ENCODE peak calls at places on chromosomes 5 and 9, in seven cellular contexts. Q is cardiac fibroblast; Z is fibroblast of mammary gland; X is MG63; D is naive thymus-derived CD4-positive, alpha-beta T cell; J is GM23248; H is Caco-2. T is an unnamed sample.

GRCh38 chr9:93094294-93095204 is 1.5 kb upstream of the CARD19 start:
- DNase-seq in Q (no peak), Z (no peak), X (no peak), D (no peak), J (no peak), H (no peak), T (peak)

GRCh38 chr5:120366047-120366446 is 98.1 kb upstream of the PRR16 start:
- DNase-seq in Q (peak), Z (peak), X (no peak), D (no peak), J (peak), H (no peak), T (no peak)

GRCh38 chr5:25458628-25459027 is 813.9 kb upstream of the CDH10 start:
- DNase-seq in Q (no peak), Z (no peak), X (no peak), D (no peak), J (no peak), H (no peak), T (no peak)

GRCh38 chr5:162299793-162300192 is 232.2 kb downstream of the GABRG2 start:
- DNase-seq in Q (no peak), Z (no peak), X (no peak), D (no peak), J (no peak), H (no peak), T (no peak)

GRCh38 chr5:78626009-78626571 is 22.5 kb downstream of the LHFPL2 start:
- DNase-seq in Q (no peak), Z (peak), X (no peak), D (no peak), J (no peak), H (no peak), T (no peak)

GRCh38 chr5:1185652-1186350 is 15.6 kb upstream of the SLC6A19 start:
- DNase-seq in Q (no peak), Z (no peak), X (peak), D (no peak), J (no peak), H (peak), T (no peak)

GRCh38 chr5:178236685-178237084 is 4.1 kb upstream of the PHYKPL start:
- DNase-seq in Q (no peak), Z (no peak), X (no peak), D (no peak), J (no peak), H (no peak), T (no peak)

GRCh38 chr5:88665750-88666215 is 217.2 kb downstream of the MEF2C start:
- DNase-seq in Q (no peak), Z (no peak), X (peak), D (no peak), J (no peak), H (no peak), T (no peak)

GRCh38 chr9:127300886-127301447 is 36.4 kb downstream of the GARNL3 start:
- DNase-seq in Q (no peak), Z (no peak), X (no peak), D (no peak), J (no peak), H (no peak), T (no peak)

GRCh38 chr5:112390327-112390726 is 28.8 kb downstream of the EPB41L4A start:
- DNase-seq in Q (no peak), Z (no peak), X (no peak), D (no peak), J (no peak), H (peak), T (no peak)

GRCh38 chr9:122346478-122347347 is 24.1 kb upstream of the PTGS1 start:
- DNase-seq in Q (no peak), Z (no peak), X (peak), D (no peak), J (peak), H (peak), T (no peak)

GRCh38 chr5:107389130-107389553 is 281.6 kb downstream of the EFNA5 start:
- DNase-seq in Q (peak), Z (peak), X (no peak), D (no peak), J (peak), H (no peak), T (peak)

GRCh38 chr5:140131967-140132409 is 6.3 kb downstream of the IGIP start:
- DNase-seq in Q (peak), Z (peak), X (peak), D (no peak), J (peak), H (no peak), T (no peak)

GRCh38 chr5:17308326-17309065 is 91.1 kb downstream of the BASP1 start:
- DNase-seq in Q (peak), Z (peak), X (peak), D (no peak), J (peak), H (no peak), T (no peak)

GRCh38 chr5:175575301-175575700 is 82.6 kb upstream of the HRH2 start:
- DNase-seq in Q (no peak), Z (no peak), X (no peak), D (no peak), J (no peak), H (no peak), T (no peak)

GRCh38 chr5:74075496-74075895 is 449.5 kb downstream of the ARHGEF28 start:
- DNase-seq in Q (no peak), Z (no peak), X (no peak), D (no peak), J (no peak), H (no peak), T (peak)

GRCh38 chr9:38008168-38009034 is 60.6 kb downstream of the SHB start:
- DNase-seq in Q (peak), Z (peak), X (peak), D (no peak), J (peak), H (peak), T (peak)

GRCh38 chr5:126178521-126178920 is 244.7 kb upstream of the GRAMD2B start:
- DNase-seq in Q (peak), Z (peak), X (peak), D (no peak), J (peak), H (no peak), T (no peak)

GRCh38 chr9:81666123-81666522 is 23.2 kb downstream of the TLE1 start:
- DNase-seq in Q (no peak), Z (no peak), X (no peak), D (no peak), J (no peak), H (no peak), T (no peak)

GRCh38 chr5:135313946-135314345 is 85.1 kb downstream of the MACROH2A1 start:
- DNase-seq in Q (no peak), Z (no peak), X (no peak), D (no peak), J (no peak), H (no peak), T (no peak)

GRCh38 chr9:22147818-22148573 is 138.9 kb upstream of the CDKN2B start:
- DNase-seq in Q (peak), Z (peak), X (no peak), D (no peak), J (peak), H (no peak), T (no peak)

GRCh38 chr5:52789867-52790266 is 2.2 kb downstream of the ITGA1 start:
- DNase-seq in Q (no peak), Z (no peak), X (no peak), D (no peak), J (no peak), H (no peak), T (no peak)

GRCh38 chr5:160367261-160367660 is 3.2 kb downstream of the C1QTNF2 start:
- DNase-seq in Q (no peak), Z (no peak), X (no peak), D (no peak), J (no peak), H (no peak), T (no peak)

GRCh38 chr9:135023389-135023788 is 64.1 kb upstream of the OLFM1 start:
- DNase-seq in Q (no peak), Z (no peak), X (peak), D (no peak), J (peak), H (no peak), T (no peak)

GRCh38 chr9:135677641-135678168 is 14.6 kb downstream of the LCN9 start:
- DNase-seq in Q (no peak), Z (no peak), X (no peak), D (no peak), J (no peak), H (no peak), T (no peak)

GRCh38 chr9:80561526-80561925 is 989.8 kb downstream of the TLE4 start:
- DNase-seq in Q (peak), Z (no peak), X (peak), D (no peak), J (no peak), H (no peak), T (no peak)

GRCh38 chr5:72556351-72557146 is 49.3 kb upstream of the ZNF366 start:
- DNase-seq in Q (peak), Z (peak), X (peak), D (no peak), J (peak), H (peak), T (peak)

GRCh38 chr9:125541840-125542243 is 165.2 kb downstream of the MAPKAP1 start:
- DNase-seq in Q (no peak), Z (no peak), X (no peak), D (no peak), J (no peak), H (no peak), T (no peak)

GRCh38 chr5:10762776-10763500 is 1.9 kb upstream of the DAP start:
- DNase-seq in Q (no peak), Z (no peak), X (no peak), D (no peak), J (no peak), H (no peak), T (no peak)

GRCh38 chr5:38831909-38832308 is 13.9 kb upstream of the OSMR start:
- DNase-seq in Q (peak), Z (peak), X (no peak), D (no peak), J (peak), H (peak), T (no peak)

GRCh38 chr5:38465045-38465444 is 91.4 kb downstream of the LIFR start:
- DNase-seq in Q (peak), Z (peak), X (no peak), D (no peak), J (peak), H (no peak), T (no peak)

GRCh38 chr5:56683281-56683680 is 132.1 kb upstream of the MAP3K1 start:
- DNase-seq in Q (no peak), Z (no peak), X (no peak), D (no peak), J (no peak), H (no peak), T (no peak)

GRCh38 chr9:129038109-129038852 is 1.9 kb downstream of the MIGA2 start:
- DNase-seq in Q (peak), Z (no peak), X (no peak), D (no peak), J (no peak), H (no peak), T (no peak)
- H3K4me3 ChIP-seq in Q (no peak), Z (peak), X (no peak), D (no peak), J (peak), H (no peak), T (no peak)

GRCh38 chr5:32501623-32502022 is 57.1 kb upstream of the ZFR start:
- DNase-seq in Q (no peak), Z (no peak), X (no peak), D (no peak), J (no peak), H (no peak), T (no peak)
- H3K4me3 ChIP-seq in Q (no peak), Z (no peak), X (no peak), D (no peak), J (no peak), H (no peak), T (no peak)

GRCh38 chr9:35627575-35627974 is 9.4 kb upstream of the CD72 start:
- DNase-seq in Q (no peak), Z (no peak), X (no peak), D (no peak), J (no peak), H (no peak), T (no peak)

GRCh38 chr9:35629597-35629996 is 11.4 kb upstream of the CD72 start:
- DNase-seq in Q (no peak), Z (no peak), X (no peak), D (no peak), J (no peak), H (no peak), T (no peak)

GRCh38 chr9:35628389-35628991 is 10.3 kb upstream of the CD72 start:
- DNase-seq in Q (no peak), Z (no peak), X (no peak), D (no peak), J (no peak), H (no peak), T (no peak)
- H3K4me3 ChIP-seq in Q (no peak), Z (no peak), X (no peak), D (no peak), J (no peak), H (no peak), T (no peak)

DNA sequence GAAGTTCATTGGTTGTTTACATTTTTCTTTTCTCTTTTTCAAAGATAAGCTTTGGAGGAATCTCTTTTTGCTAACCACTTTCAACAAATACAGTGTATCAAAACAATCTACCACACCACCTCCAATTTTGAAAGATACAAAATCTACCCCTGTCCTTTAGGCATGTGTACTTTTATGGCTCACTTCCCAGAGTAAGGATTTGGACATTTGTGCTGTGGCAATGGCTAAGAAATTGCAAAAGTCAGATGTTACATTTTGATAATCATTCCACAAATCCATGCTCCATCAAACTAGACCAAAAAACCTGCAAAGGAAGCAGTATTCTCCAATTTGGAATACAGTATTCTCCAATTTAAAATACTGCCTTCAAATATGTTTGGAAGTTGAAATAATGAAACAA is 204.9 kb downstream of the MCTP1 start:
- DNase-seq in Q (peak), Z (peak), X (no peak), D (no peak), J (no peak), H (no peak), T (no peak)
- H3K4me3 ChIP-seq in Q (no peak), Z (no peak), X (no peak), D (no peak), J (no peak), H (no peak), T (peak)

GRCh38 chr9:88989961-88990570 is 1.2 kb upstream of the S1PR3 start:
- DNase-seq in Q (no peak), Z (no peak), X (no peak), D (no peak), J (no peak), H (no peak), T (no peak)

GRCh38 chr9:88992556-88992955 is 1.3 kb downstream of the S1PR3 start:
- DNase-seq in Q (peak), Z (peak), X (no peak), D (no peak), J (peak), H (no peak), T (no peak)

GRCh38 chr9:88988796-88989641 is 2.2 kb upstream of the S1PR3 start:
- DNase-seq in Q (peak), Z (peak), X (no peak), D (peak), J (peak), H (no peak), T (no peak)

GRCh38 chr9:88991066-88992030 is at the start of gene S1PR3:
- DNase-seq in Q (peak), Z (peak), X (peak), D (peak), J (peak), H (peak), T (no peak)

DNA sequence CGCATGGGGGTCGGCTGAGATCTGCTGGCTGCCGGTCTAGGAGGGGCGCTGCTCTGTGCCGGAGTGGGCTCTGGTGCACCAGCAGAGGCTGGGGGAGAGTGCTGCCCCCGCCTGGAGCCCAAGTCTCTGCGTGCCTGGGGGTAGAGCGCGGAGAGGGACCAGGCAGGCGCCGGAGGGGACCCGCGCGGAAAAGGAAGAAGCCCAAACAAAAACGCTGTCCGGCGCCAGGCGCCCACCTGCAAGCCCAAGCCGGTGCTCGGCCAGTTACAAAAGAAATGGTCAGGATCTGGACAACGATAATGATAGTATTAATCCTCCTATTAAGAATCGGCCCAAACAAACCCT is 575 bp upstream of the S1PR3 start:
- DNase-seq in Q (no peak), Z (no peak), X (no peak), D (no peak), J (no peak), H (no peak), T (no peak)
- H3K4me3 ChIP-seq in Q (peak), Z (peak), X (peak), D (no peak), J (peak), H (no peak), T (no peak)

GRCh38 chr5:20974423-20974822 is 986.4 kb upstream of the CDH18 start:
- DNase-seq in Q (no peak), Z (no peak), X (no peak), D (no peak), J (no peak), H (no peak), T (no peak)

GRCh38 chr5:20972419-20972925 is 984.5 kb upstream of the CDH18 start:
- DNase-seq in Q (peak), Z (peak), X (peak), D (no peak), J (no peak), H (peak), T (no peak)
- H3K4me3 ChIP-seq in Q (peak), Z (no peak), X (peak), D (no peak), J (no peak), H (peak), T (no peak)

GRCh38 chr5:128121679-128122078 is 38.1 kb downstream of the SLC12A2 start:
- DNase-seq in Q (no peak), Z (peak), X (no peak), D (no peak), J (peak), H (peak), T (no peak)

GRCh38 chr5:128116445-128116844 is 32.9 kb downstream of the SLC12A2 start:
- DNase-seq in Q (no peak), Z (no peak), X (no peak), D (no peak), J (no peak), H (no peak), T (no peak)

GRCh38 chr5:128123936-128124335 is 40.4 kb downstream of the SLC12A2 start:
- DNase-seq in Q (no peak), Z (no peak), X (no peak), D (no peak), J (no peak), H (no peak), T (no peak)

GRCh38 chr5:128118214-128118613 is 34.6 kb downstream of the SLC12A2 start:
- DNase-seq in Q (no peak), Z (no peak), X (no peak), D (no peak), J (no peak), H (no peak), T (no peak)
- H3K4me3 ChIP-seq in Q (no peak), Z (no peak), X (no peak), D (no peak), J (no peak), H (no peak), T (no peak)

T was measured in GM06990.